ENCODE peak calls at places on chromosomes 12 and 14, in ten cellular contexts. U is stimulated activated CD8-positive, alpha-beta memory T cell treated with anti-CD3 and anti-CD28 coated beads, Interleukin-2, amount 100 ng/mL, for 1 hour; J is KG1; D is left ventricle myocardium inferior; L is body of pancreas; P is NCI-H1694 treated with DMSO at 0.1 percent for 48 hours; X is COR-L47; C is stimulated activated CD4-positive, alpha-beta T cell treated with anti-CD3 and anti-CD28 coated beads, TNF-alpha, amount 100 ng/mL, for 4 hours; Z is lower lobe of right lung; W is substantia nigra. M is an unnamed sample.

GRCh38 chr14:105733081-105734065 is 207.0 kb downstream of the TMEM121 start:
- DNase-seq in J (no peak), Z (no peak), L (no peak), U (no peak), W (no peak), D (no peak), P (no peak), C (no peak), X (no peak), M (no peak)

GRCh38 chr14:88229428-88229827 is 93.6 kb downstream of the KCNK10 start:
- DNase-seq in P (no peak), D (no peak), C (no peak), W (no peak), L (no peak), X (no peak), Z (no peak), U (no peak), J (no peak), M (no peak)

GRCh38 chr12:120529641-120530314 is 820 bp upstream of the COQ5 start:
- DNase-seq in U (no peak), C (no peak), X (peak), D (no peak), L (peak), W (no peak), J (peak), Z (no peak), P (peak), M (peak)

GRCh38 chr12:15772405-15773018 is 16.7 kb downstream of the EPS8 start:
- DNase-seq in W (no peak), D (no peak), C (no peak), Z (no peak), L (no peak), J (no peak), X (no peak), P (no peak), U (no peak), M (no peak)

GRCh38 chr14:75604979-75605825 is 26.8 kb downstream of the FLVCR2 start:
- DNase-seq in L (no peak), U (no peak), W (no peak), X (no peak), Z (no peak), J (no peak), P (no peak), C (no peak), D (peak), M (no peak)

GRCh38 chr12:82555699-82556098 is 131.0 kb upstream of the TMTC2 start:
- DNase-seq in J (no peak), U (no peak), D (no peak), P (no peak), X (no peak), W (no peak), C (no peak), L (no peak), Z (no peak), M (no peak)

GRCh38 chr14:77014004-77014604 is 14.4 kb downstream of the IRF2BPL start:
- DNase-seq in W (no peak), J (no peak), P (no peak), L (peak), X (no peak), C (no peak), U (no peak), Z (no peak), D (peak), M (no peak)

GRCh38 chr14:89673499-89674225 is 256.6 kb upstream of the FOXN3 start:
- DNase-seq in D (no peak), Z (no peak), U (no peak), P (no peak), W (no peak), C (no peak), L (no peak), X (no peak), J (peak), M (no peak)

GRCh38 chr14:32934891-32935633 is 3.6 kb upstream of the NPAS3 start:
- DNase-seq in C (no peak), L (no peak), U (no peak), Z (no peak), X (no peak), W (no peak), P (no peak), J (no peak), D (no peak), M (peak)

GRCh38 chr12:17076335-17076734 is 470.4 kb upstream of the LMO3 start:
- DNase-seq in Z (no peak), X (peak), W (no peak), U (no peak), L (no peak), C (no peak), J (no peak), D (no peak), P (peak), M (peak)

GRCh38 chr12:19964549-19964948 is 403.8 kb upstream of the PDE3A start:
- DNase-seq in D (no peak), W (no peak), J (no peak), L (no peak), X (no peak), U (no peak), Z (no peak), C (no peak), P (no peak), M (no peak)

GRCh38 chr12:91778938-91779400 is 366.7 kb downstream of the BTG1 start:
- DNase-seq in W (no peak), L (no peak), D (no peak), Z (no peak), C (peak), J (no peak), U (no peak), X (no peak), P (no peak), M (no peak)

GRCh38 chr12:125198647-125199046 is 133.4 kb downstream of the AACS start:
- DNase-seq in C (no peak), J (no peak), W (no peak), X (no peak), D (no peak), L (no peak), P (no peak), Z (no peak), U (no peak), M (no peak)

GRCh38 chr12:32455607-32456063 is 56.3 kb downstream of the FGD4 start:
- DNase-seq in W (no peak), U (no peak), D (no peak), C (no peak), X (peak), L (no peak), P (peak), Z (no peak), J (peak), M (no peak)

GRCh38 chr12:57203201-57203600 is 13.4 kb upstream of the NXPH4 start:
- DNase-seq in L (no peak), W (no peak), X (no peak), C (no peak), J (no peak), P (no peak), D (no peak), Z (no peak), U (no peak), M (no peak)

GRCh38 chr14:76252471-76252870 is 100.7 kb downstream of the GPATCH2L start:
- DNase-seq in X (no peak), P (no peak), D (no peak), U (no peak), L (no peak), W (no peak), Z (no peak), C (no peak), J (no peak), M (no peak)

GRCh38 chr12:75208851-75209781 is 523 bp downstream of the KCNC2 start:
- DNase-seq in U (no peak), D (no peak), C (no peak), L (no peak), W (no peak), P (no peak), Z (no peak), X (no peak), J (peak), M (peak)

GRCh38 chr12:93419388-93420034 is 22.2 kb downstream of the UBE2N start:
- DNase-seq in J (peak), D (no peak), Z (no peak), U (no peak), X (peak), P (peak), C (no peak), L (no peak), W (no peak), M (peak)

GRCh38 chr12:31016057-31016456 is 57.6 kb upstream of the DDX11 start:
- DNase-seq in W (no peak), U (no peak), P (no peak), Z (no peak), D (no peak), L (no peak), J (no peak), C (no peak), X (no peak), M (no peak)

GRCh38 chr12:132130690-132131089 is 13.4 kb downstream of the DDX51 start:
- DNase-seq in L (no peak), J (no peak), D (no peak), P (no peak), X (no peak), W (no peak), C (no peak), Z (no peak), U (no peak), M (no peak)

GRCh38 chr12:48998497-48999353 is 450 bp downstream of the DDN start:
- DNase-seq in U (no peak), Z (peak), X (no peak), D (no peak), J (no peak), P (no peak), W (no peak), C (no peak), L (no peak), M (no peak)

GRCh38 chr12:63037721-63038120 is 102.8 kb upstream of the PPM1H start:
- DNase-seq in W (no peak), Z (no peak), D (no peak), L (no peak), X (no peak), J (no peak), U (no peak), P (no peak), C (no peak), M (peak)

GRCh38 chr12:82069931-82070514 is 288.2 kb downstream of the CCDC59 start:
- DNase-seq in U (no peak), P (no peak), J (no peak), X (no peak), L (no peak), D (no peak), W (no peak), Z (no peak), C (no peak), M (no peak)

GRCh38 chr14:69605761-69606160 is 5.6 kb upstream of the SUSD6 start:
- DNase-seq in X (no peak), Z (no peak), U (no peak), W (no peak), L (no peak), C (no peak), D (no peak), J (no peak), P (no peak), M (no peak)

GRCh38 chr12:63095369-63095967 is 55.5 kb downstream of the AVPR1A start:
- DNase-seq in D (no peak), J (no peak), P (no peak), X (no peak), L (no peak), W (no peak), Z (no peak), C (no peak), U (no peak), M (no peak)

GRCh38 chr12:107515446-107515958 is 170.1 kb upstream of the PWP1 start:
- DNase-seq in W (no peak), X (peak), P (no peak), C (no peak), L (no peak), U (no peak), J (no peak), Z (no peak), D (peak), M (no peak)

GRCh38 chr14:93337143-93337753 is 4.4 kb upstream of the BTBD7 start:
- DNase-seq in U (no peak), X (no peak), J (no peak), P (no peak), C (no peak), D (no peak), L (no peak), Z (no peak), W (no peak), M (no peak)

GRCh38 chr14:29814153-29815057 is 113.2 kb downstream of the PRKD1 start:
- DNase-seq in X (peak), W (no peak), J (no peak), U (no peak), C (no peak), P (peak), L (peak), D (peak), Z (no peak), M (no peak)

GRCh38 chr12:22746720-22747119 is 121.7 kb downstream of the ETNK1 start:
- DNase-seq in L (no peak), C (no peak), J (no peak), U (no peak), Z (no peak), W (no peak), D (no peak), X (no peak), P (no peak), M (no peak)

GRCh38 chr14:50714452-50715073 is 46.5 kb upstream of the SAV1 start:
- DNase-seq in W (no peak), J (peak), C (no peak), Z (no peak), D (no peak), P (peak), X (no peak), U (no peak), L (no peak), M (peak)

GRCh38 chr12:19115285-19115684 is 14.2 kb upstream of the PLEKHA5 start:
- DNase-seq in Z (no peak), P (no peak), L (no peak), D (no peak), W (no peak), U (no peak), C (no peak), J (no peak), X (no peak), M (no peak)

GRCh38 chr12:74537126-74537706 is 419 bp upstream of the ATXN7L3B start:
- DNase-seq in X (peak), C (no peak), W (no peak), P (peak), L (no peak), U (no peak), D (no peak), Z (no peak), J (peak), M (peak)

GRCh38 chr12:102167821-102168605 is 29.6 kb downstream of the PMCH start:
- DNase-seq in X (no peak), U (no peak), L (no peak), C (no peak), J (no peak), P (no peak), Z (no peak), D (no peak), W (no peak), M (no peak)

GRCh38 chr14:51401272-51401671 is 161.2 kb downstream of the TMX1 start:
- DNase-seq in J (no peak), W (no peak), D (no peak), Z (no peak), P (no peak), L (no peak), C (no peak), X (no peak), U (no peak), M (no peak)

GRCh38 chr12:130041983-130042812 is 120.1 kb upstream of the FZD10 start:
- DNase-seq in X (no peak), W (no peak), U (no peak), P (no peak), Z (peak), D (no peak), J (no peak), L (peak), C (no peak), M (peak)

GRCh38 chr14:94489336-94489735 is 13.3 kb upstream of the SERPINA9 start:
- DNase-seq in P (no peak), D (no peak), Z (no peak), J (no peak), U (no peak), X (no peak), C (no peak), L (no peak), W (no peak), M (no peak)

GRCh38 chr12:88062464-88062863 is 33.3 kb upstream of the C12orf50 start:
- DNase-seq in W (no peak), Z (no peak), J (no peak), L (no peak), U (no peak), C (no peak), X (no peak), P (no peak), D (no peak), M (no peak)

GRCh38 chr12:12403264-12404248 is 46.7 kb downstream of the BORCS5 start:
- DNase-seq in P (peak), X (no peak), U (no peak), Z (no peak), L (no peak), J (no peak), W (no peak), C (no peak), D (no peak), M (no peak)

GRCh38 chr12:132858727-132859266 is 28.6 kb downstream of the CHFR start:
- DNase-seq in D (no peak), X (no peak), U (no peak), P (no peak), Z (no peak), W (no peak), J (no peak), L (no peak), C (no peak), M (no peak)

M was measured in NCI-H748 treated with DMSO at 0.1 percent for 48 hours.